ENCODE peak calls at places on chromosomes 13 and 19, in four cellular contexts. P is SK-N-SH, M is K562, T is HepG2. D is an unnamed sample.

GRCh38 chr13:113411216-113412023 is 41.9 kb downstream of the ADPRHL1 start:
- DNase-seq in P (no peak), M (no peak), T (peak), D (peak)

GRCh38 chr13:74290324-74290773 is 156.1 kb upstream of the KLF12 start:
- DNase-seq in P (peak), M (no peak), T (peak), D (peak)

GRCh38 chr13:39616087-39616694 is 13.2 kb upstream of the LHFPL6 start:
- DNase-seq in P (peak), M (peak), T (peak), D (peak)

GRCh38 chr19:46571495-46571894 is 29.6 kb upstream of the CALM3 start:
- DNase-seq in P (peak), M (peak), T (peak), D (no peak)

GRCh38 chr13:32047796-32048195 is 16.2 kb downstream of the FRY start:
- DNase-seq in P (no peak), M (no peak), T (no peak), D (no peak)

GRCh38 chr13:95267662-95268369 is 33.4 kb downstream of the ABCC4 start:
- DNase-seq in P (no peak), M (no peak), T (peak), D (peak)

GRCh38 chr13:51811920-51812328 is 8.0 kb upstream of the DHRS12 start:
- DNase-seq in P (no peak), M (no peak), T (no peak), D (no peak)

GRCh38 chr19:9645466-9645865 is 24.4 kb upstream of the ZNF561 start:
- DNase-seq in P (no peak), M (no peak), T (no peak), D (no peak)

GRCh38 chr13:98528663-98529064 is 48.2 kb downstream of the STK24 start:
- DNase-seq in P (no peak), M (no peak), T (no peak), D (peak)

GRCh38 chr13:33284016-33284415 is 1.5 kb downstream of the STARD13 start:
- DNase-seq in P (no peak), M (no peak), T (no peak), D (peak)
- TF ChIP-seq MXI1 in P (no peak), M (no peak), T (no peak), D (no peak)

GRCh38 chr19:49017041-49017665 is at the start of gene LHB:
- DNase-seq in P (peak), M (no peak), T (no peak), D (no peak)

GRCh38 chr19:49020931-49021895 is 2.9 kb downstream of the CGB3 start:
- DNase-seq in P (peak), M (no peak), T (peak), D (peak)

GRCh38 chr19:49020342-49020741 is 3.5 kb upstream of the LHB start:
- DNase-seq in P (no peak), M (no peak), T (no peak), D (no peak)

GRCh38 chr19:49017666-49018351 is 918 bp upstream of the LHB start:
- DNase-seq in P (peak), M (peak), T (peak), D (peak)

GRCh38 chr19:49019242-49019932 is 2.5 kb upstream of the LHB start:
- DNase-seq in P (peak), M (peak), T (peak), D (peak)
- TF ChIP-seq MXI1 in P (no peak), M (no peak), T (no peak), D (no peak)

GRCh38 chr19:42078538-42079275 is 2.7 kb downstream of the ZNF574 start:
- DNase-seq in P (no peak), M (peak), T (no peak), D (no peak)
- TF ChIP-seq MXI1 in P (no peak), M (no peak), T (no peak), D (no peak)

DNA sequence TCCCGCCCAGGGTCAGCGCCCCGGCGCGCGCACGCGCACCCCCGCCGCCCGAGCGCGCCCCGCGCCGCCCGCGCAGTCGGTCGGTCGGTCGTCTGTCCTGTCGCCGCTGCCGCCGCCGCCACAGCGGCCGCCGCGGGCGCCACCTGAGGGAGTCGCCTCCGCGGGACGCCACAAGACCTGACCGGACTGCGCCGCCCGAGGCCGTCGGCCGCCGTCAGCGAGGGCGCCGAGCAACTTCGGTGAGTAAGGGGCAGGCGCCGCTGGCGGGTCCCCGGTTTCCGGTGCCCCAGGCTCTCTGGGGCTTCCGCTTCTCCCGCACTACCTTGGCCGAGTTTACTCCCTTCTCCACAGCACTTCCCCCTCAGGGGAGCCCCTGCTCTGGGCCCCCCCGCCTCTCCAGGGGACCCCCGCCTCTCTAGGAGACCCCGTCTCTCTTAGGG is 19.6 kb upstream of the GATAD2A start:
- DNase-seq in P (no peak), M (no peak), T (no peak), D (no peak)
- TF ChIP-seq MXI1 in P (no peak), M (no peak), T (peak), D (no peak)

DNA sequence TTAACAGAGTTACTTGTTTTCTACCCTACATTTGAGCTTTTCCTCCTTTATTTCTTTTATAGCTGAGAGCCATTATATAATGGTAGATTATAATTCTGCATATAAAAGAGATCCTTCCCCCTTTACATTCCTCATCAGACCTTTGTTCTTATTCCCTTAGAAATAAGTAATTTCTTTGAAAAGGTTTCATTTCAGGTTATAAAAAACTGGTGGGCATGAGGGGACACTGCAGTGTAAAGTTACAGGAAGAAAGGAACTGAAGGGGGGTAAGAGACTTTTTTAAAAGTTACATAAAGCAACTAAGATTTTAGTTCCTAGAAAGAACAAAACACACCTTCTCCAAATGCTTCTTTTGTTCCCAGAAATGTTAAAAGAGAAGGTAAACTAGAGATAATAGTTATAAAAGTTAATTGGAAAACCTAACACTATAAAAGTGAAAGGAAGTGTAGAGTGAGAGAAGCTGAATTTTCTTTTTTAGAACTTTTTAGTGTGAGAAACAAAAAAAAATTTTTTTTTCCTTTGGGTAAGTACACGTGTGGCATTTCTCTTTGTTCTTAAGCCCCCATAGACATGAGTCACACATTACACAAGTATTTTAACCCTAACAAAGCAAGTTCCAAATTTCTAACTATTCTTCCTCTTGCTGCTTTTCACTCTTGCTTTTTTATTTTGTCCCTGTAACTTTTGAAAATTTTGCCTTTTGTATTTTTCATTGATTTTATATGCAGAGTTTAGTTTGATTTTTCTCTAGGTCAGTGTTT is 106.4 kb upstream of the MLNR start:
- DNase-seq in P (no peak), M (no peak), T (peak), D (peak)
- TF ChIP-seq MXI1 in P (no peak), M (no peak), T (no peak), D (no peak)

GRCh38 chr19:41870401-41870873 is 6.6 kb upstream of the CD79A start:
- DNase-seq in P (peak), M (no peak), T (no peak), D (peak)

GRCh38 chr19:41869374-41869955 is 7.6 kb upstream of the CD79A start:
- DNase-seq in P (no peak), M (no peak), T (no peak), D (no peak)

GRCh38 chr19:41872384-41872774 is 4.7 kb upstream of the CD79A start:
- DNase-seq in P (no peak), M (no peak), T (no peak), D (no peak)

GRCh38 chr19:41872775-41873647 is 4.1 kb upstream of the CD79A start:
- DNase-seq in P (peak), M (no peak), T (peak), D (peak)

DNA sequence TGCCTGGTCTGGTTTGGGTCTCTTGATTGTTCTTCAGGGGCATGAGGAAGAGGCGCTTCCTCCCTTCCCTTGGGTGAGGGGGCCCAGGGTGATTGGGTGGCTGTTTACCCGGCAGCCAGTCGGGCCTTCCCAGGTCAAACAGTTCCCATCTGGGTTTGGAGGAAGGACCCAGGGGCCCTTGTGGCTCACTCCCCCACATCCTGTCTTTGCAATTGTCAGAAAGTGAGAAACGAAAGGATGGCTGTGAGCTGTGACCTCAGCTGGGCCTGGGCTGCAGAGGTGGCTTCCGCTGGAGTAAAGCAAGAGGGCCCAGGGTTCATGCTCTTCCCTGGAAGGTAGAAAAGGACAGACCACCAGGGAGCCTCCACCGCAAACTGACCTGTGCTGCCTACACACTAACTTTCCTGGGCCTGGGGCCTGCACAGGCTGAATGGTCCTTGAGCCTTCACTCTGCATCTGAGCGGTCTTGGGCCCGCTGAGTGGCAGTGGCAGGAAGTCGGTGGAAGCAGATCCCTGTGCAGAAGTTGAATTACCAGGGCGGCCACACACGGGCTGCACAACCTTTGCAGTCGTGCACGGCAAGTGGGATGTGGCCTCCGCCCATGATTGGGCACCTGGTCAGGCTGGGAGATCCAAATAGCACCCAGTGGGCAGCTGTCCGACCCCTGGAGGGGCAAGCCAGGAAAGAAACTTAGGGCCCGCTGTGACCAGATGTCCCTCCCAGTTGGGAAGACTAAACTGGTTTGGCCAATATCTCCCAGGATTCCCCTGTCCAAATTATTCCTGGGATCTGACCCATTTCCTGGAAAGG is 5.3 kb upstream of the CD79A start:
- DNase-seq in P (peak), M (no peak), T (no peak), D (no peak)
- TF ChIP-seq MXI1 in P (no peak), M (no peak), T (no peak), D (no peak)

GRCh38 chr13:43268632-43269031 is 245.2 kb downstream of the DNAJC15 start:
- DNase-seq in P (no peak), M (no peak), T (no peak), D (no peak)

GRCh38 chr13:43267916-43268315 is 244.5 kb downstream of the DNAJC15 start:
- DNase-seq in P (no peak), M (no peak), T (no peak), D (no peak)

GRCh38 chr13:43270043-43270830 is 246.9 kb downstream of the DNAJC15 start:
- DNase-seq in P (no peak), M (no peak), T (no peak), D (peak)

GRCh38 chr13:43266953-43267615 is 243.7 kb downstream of the DNAJC15 start:
- DNase-seq in P (no peak), M (no peak), T (no peak), D (no peak)

DNA sequence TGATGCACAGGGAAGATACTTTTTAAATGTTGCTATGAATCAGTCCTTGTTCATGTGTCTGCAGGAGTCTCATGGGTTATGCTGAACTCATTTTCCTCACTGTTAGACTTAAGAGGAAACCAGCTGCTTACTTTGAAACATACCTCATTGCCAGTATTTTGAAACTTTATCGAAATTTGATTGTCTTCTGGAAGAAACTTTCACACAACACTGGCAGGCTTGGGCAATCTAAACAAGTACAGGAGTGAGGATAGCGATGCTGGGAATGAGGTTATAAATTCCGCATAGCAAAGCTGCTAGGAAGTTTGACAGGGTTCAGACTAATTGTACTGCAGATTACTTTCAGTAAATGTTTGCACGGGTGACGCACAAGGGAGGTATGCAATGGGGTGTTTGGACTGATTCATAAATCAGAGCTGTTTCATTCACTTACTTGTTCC is 245.7 kb downstream of the DNAJC15 start:
- DNase-seq in P (no peak), M (no peak), T (peak), D (peak)
- TF ChIP-seq MXI1 in P (no peak), M (no peak), T (no peak), D (no peak)

GRCh38 chr13:44231786-44232516 is 141.7 kb upstream of the SERP2 start:
- DNase-seq in P (no peak), M (no peak), T (peak), D (peak)
- TF ChIP-seq MXI1 in P (no peak), M (no peak), T (no peak), D (no peak)